ENCODE peak calls at places on chromosomes 6 and 20, in five cellular contexts. One of them, this sample, is unnamed.

GRCh38 chr6:109628158-109629000 is 62.6 kb downstream of the AK9 start:
- DNase-seq in HepG2: no peak
- DNase-seq in HCT116: no peak
- DNase-seq in K562: no peak
- DNase-seq in H1: no peak
- DNase-seq in this sample: no peak

GRCh38 chr6:112881027-112881426 is 533.9 kb downstream of the RFPL4B start:
- DNase-seq in HepG2: no peak
- DNase-seq in HCT116: no peak
- DNase-seq in K562: peak; percentile 17
- DNase-seq in H1: no peak
- DNase-seq in this sample: no peak

GRCh38 chr6:147759088-147759487 is 250.6 kb downstream of the SAMD5 start:
- DNase-seq in HepG2: no peak
- DNase-seq in HCT116: no peak
- DNase-seq in K562: no peak
- DNase-seq in H1: no peak
- DNase-seq in this sample: no peak

GRCh38 chr20:63767886-63768285 is 28.3 kb downstream of the SLC2A4RG start:
- DNase-seq in HepG2: no peak
- DNase-seq in HCT116: no peak
- DNase-seq in K562: no peak
- DNase-seq in H1: no peak
- DNase-seq in this sample: no peak

GRCh38 chr6:14026831-14027539 is 90.6 kb upstream of the CD83 start:
- DNase-seq in HepG2: no peak
- DNase-seq in HCT116: no peak
- DNase-seq in K562: no peak
- DNase-seq in H1: no peak
- DNase-seq in this sample: no peak

GRCh38 chr6:27441001-27441400 is 31.9 kb downstream of the ZNF184 start:
- DNase-seq in HepG2: no peak
- DNase-seq in HCT116: no peak
- DNase-seq in K562: no peak
- DNase-seq in H1: no peak
- DNase-seq in this sample: no peak

GRCh38 chr6:156718647-156719394 is 58.4 kb upstream of the ARID1B start:
- DNase-seq in HepG2: peak; percentile 26
- DNase-seq in HCT116: peak; percentile 69
- DNase-seq in K562: peak; percentile 68
- DNase-seq in H1: no peak
- DNase-seq in this sample: peak; percentile 48

GRCh38 chr6:129440691-129441090 is 269.3 kb downstream of the ARHGAP18 start:
- DNase-seq in HepG2: no peak
- DNase-seq in HCT116: no peak
- DNase-seq in K562: no peak
- DNase-seq in H1: no peak
- DNase-seq in this sample: peak; percentile 2

GRCh38 chr6:19664878-19665715 is 172.1 kb upstream of the ID4 start:
- DNase-seq in HepG2: no peak
- DNase-seq in HCT116: no peak
- DNase-seq in K562: no peak
- DNase-seq in H1: no peak
- DNase-seq in this sample: no peak

GRCh38 chr6:121896363-121896762 is 460.9 kb downstream of the GJA1 start:
- DNase-seq in HepG2: no peak
- DNase-seq in HCT116: no peak
- DNase-seq in K562: no peak
- DNase-seq in H1: no peak
- DNase-seq in this sample: no peak

GRCh38 chr6:50549460-50549859 is 163.9 kb upstream of the TFAP2D start:
- DNase-seq in HepG2: no peak
- DNase-seq in HCT116: no peak
- DNase-seq in K562: no peak
- DNase-seq in H1: no peak
- DNase-seq in this sample: no peak

GRCh38 chr6:4567141-4567540 is 209.1 kb upstream of the CDYL start:
- DNase-seq in HepG2: no peak
- DNase-seq in HCT116: no peak
- DNase-seq in K562: no peak
- DNase-seq in H1: no peak
- DNase-seq in this sample: no peak
- TF ChIP-seq JUND in HepG2: no peak
- TF ChIP-seq JUND in HCT116: no peak
- TF ChIP-seq JUND in K562: no peak
- TF ChIP-seq JUND in H1: no peak
- TF ChIP-seq JUND in this sample: no peak

GRCh38 chr6:150527100-150527499 is 72.6 kb upstream of the PLEKHG1 start:
- DNase-seq in HepG2: no peak
- DNase-seq in HCT116: no peak
- DNase-seq in K562: no peak
- DNase-seq in H1: no peak
- DNase-seq in this sample: no peak

GRCh38 chr6:150531957-150532356 is 67.7 kb upstream of the PLEKHG1 start:
- DNase-seq in HepG2: no peak
- DNase-seq in HCT116: no peak
- DNase-seq in K562: no peak
- DNase-seq in H1: no peak
- DNase-seq in this sample: no peak

GRCh38 chr6:150534514-150534913 is 65.2 kb upstream of the PLEKHG1 start:
- DNase-seq in HepG2: no peak
- DNase-seq in HCT116: no peak
- DNase-seq in K562: no peak
- DNase-seq in H1: no peak
- DNase-seq in this sample: no peak

GRCh38 chr6:150528648-150529285 is 70.9 kb upstream of the PLEKHG1 start:
- DNase-seq in HepG2: no peak
- DNase-seq in HCT116: no peak
- DNase-seq in K562: no peak
- DNase-seq in H1: peak; percentile 60
- DNase-seq in this sample: no peak
- TF ChIP-seq JUND in HepG2: no peak
- TF ChIP-seq JUND in HCT116: no peak
- TF ChIP-seq JUND in K562: no peak
- TF ChIP-seq JUND in H1: no peak
- TF ChIP-seq JUND in this sample: no peak

GRCh38 chr20:36542516-36543186 is 1.3 kb downstream of the MYL9 start:
- DNase-seq in HepG2: no peak
- DNase-seq in HCT116: no peak
- DNase-seq in K562: no peak
- DNase-seq in H1: no peak
- DNase-seq in this sample: no peak

GRCh38 chr20:36543187-36544133 is 2.1 kb downstream of the MYL9 start:
- DNase-seq in HepG2: no peak
- DNase-seq in HCT116: no peak
- DNase-seq in K562: no peak
- DNase-seq in H1: no peak
- DNase-seq in this sample: no peak

GRCh38 chr20:36541227-36542018 is at the start of gene MYL9:
- DNase-seq in HepG2: no peak
- DNase-seq in HCT116: no peak
- DNase-seq in K562: peak; percentile 94
- DNase-seq in H1: no peak
- DNase-seq in this sample: peak; percentile 88

GRCh38 chr20:36540551-36541211 is 638 bp upstream of the MYL9 start:
- DNase-seq in HepG2: no peak
- DNase-seq in HCT116: no peak
- DNase-seq in K562: no peak
- DNase-seq in H1: no peak
- DNase-seq in this sample: no peak

DNA sequence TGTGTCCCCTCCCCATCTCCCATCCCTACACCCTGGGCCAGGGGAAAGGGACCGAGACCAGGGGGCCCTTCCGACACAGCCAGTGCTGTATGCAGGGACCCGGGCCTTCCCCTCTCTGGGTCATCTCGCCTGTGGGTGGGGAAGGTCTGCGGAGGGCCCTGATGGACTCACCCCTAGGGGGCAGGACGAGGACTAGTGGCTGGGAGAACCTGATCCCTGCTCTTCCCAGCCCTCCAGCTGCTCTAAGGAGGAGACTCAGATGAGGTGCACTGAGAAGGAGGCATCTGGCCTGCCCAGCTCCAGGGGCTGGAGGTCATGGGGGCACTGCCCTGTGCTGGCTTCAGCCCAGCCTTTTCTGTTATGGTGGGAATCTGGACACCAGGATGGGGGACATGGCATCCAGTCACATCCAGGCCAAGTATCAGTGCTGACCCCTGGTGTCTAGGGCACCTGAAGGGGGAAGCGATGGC is 735 bp downstream of the MYL9 start:
- DNase-seq in HepG2: peak; percentile 46
- DNase-seq in HCT116: peak; percentile 33
- DNase-seq in K562: peak; percentile 76
- DNase-seq in H1: no peak
- DNase-seq in this sample: peak; percentile 71
- TF ChIP-seq JUND in HepG2: no peak
- TF ChIP-seq JUND in HCT116: no peak
- TF ChIP-seq JUND in K562: no peak
- TF ChIP-seq JUND in H1: no peak
- TF ChIP-seq JUND in this sample: no peak

GRCh38 chr6:153424719-153425400 is 293.8 kb upstream of the RGS17 start:
- DNase-seq in HepG2: no peak
- DNase-seq in HCT116: no peak
- DNase-seq in K562: no peak
- DNase-seq in H1: no peak
- DNase-seq in this sample: peak; percentile 7
- TF ChIP-seq JUND in HepG2: no peak
- TF ChIP-seq JUND in HCT116: no peak
- TF ChIP-seq JUND in K562: no peak
- TF ChIP-seq JUND in H1: no peak
- TF ChIP-seq JUND in this sample: no peak

DNA sequence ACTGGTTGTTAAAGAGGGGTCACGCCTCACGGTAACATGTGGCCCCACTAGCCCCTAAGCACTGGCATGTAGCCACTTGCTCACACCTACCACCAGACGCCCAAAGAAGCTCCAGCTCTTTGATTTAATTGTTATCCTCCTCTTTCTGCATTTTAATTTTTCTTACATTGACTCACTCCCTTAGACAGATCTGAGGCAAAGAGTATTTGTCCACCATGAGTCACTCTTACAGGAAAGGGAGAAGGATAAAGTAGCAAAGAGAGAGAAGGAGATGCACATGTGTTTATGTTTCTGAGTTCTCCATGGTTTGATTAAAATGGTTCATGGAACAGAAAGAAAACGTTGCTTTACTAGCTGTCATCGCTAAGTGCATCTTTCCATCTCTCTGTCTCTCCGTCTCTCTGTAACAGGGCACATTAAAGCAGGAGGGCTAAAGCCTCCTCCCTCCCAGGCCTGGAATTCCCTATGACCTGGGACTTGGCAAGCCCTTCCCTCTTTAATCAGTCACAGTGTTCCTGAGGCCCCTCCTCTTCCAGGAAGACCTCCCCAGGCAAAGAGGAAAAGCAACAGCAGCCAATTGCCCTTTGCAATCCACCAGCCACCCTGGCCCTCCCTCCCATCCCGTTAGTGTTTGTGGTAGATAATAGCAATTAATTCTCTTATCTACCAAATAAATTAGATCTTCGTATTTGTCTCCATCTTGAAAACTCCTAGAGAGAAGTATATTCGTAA is 112.8 kb upstream of the TSHZ2 start:
- DNase-seq in HepG2: no peak
- DNase-seq in HCT116: no peak
- DNase-seq in K562: no peak
- DNase-seq in H1: no peak
- DNase-seq in this sample: no peak
- TF ChIP-seq JUND in HepG2: no peak
- TF ChIP-seq JUND in HCT116: no peak
- TF ChIP-seq JUND in K562: no peak
- TF ChIP-seq JUND in H1: no peak
- TF ChIP-seq JUND in this sample: no peak

GRCh38 chr6:45127185-45127584 is 200.9 kb upstream of the RUNX2 start:
- DNase-seq in HepG2: no peak
- DNase-seq in HCT116: no peak
- DNase-seq in K562: no peak
- DNase-seq in H1: no peak
- DNase-seq in this sample: no peak

GRCh38 chr6:45129051-45129450 is 199.1 kb upstream of the RUNX2 start:
- DNase-seq in HepG2: no peak
- DNase-seq in HCT116: no peak
- DNase-seq in K562: no peak
- DNase-seq in H1: no peak
- DNase-seq in this sample: no peak

GRCh38 chr6:45132683-45133294 is 195.3 kb upstream of the RUNX2 start:
- DNase-seq in HepG2: peak; percentile 55
- DNase-seq in HCT116: no peak
- DNase-seq in K562: no peak
- DNase-seq in H1: no peak
- DNase-seq in this sample: no peak

GRCh38 chr6:45136495-45136894 is 191.6 kb upstream of the RUNX2 start:
- DNase-seq in HepG2: no peak
- DNase-seq in HCT116: no peak
- DNase-seq in K562: no peak
- DNase-seq in H1: no peak
- DNase-seq in this sample: no peak

DNA sequence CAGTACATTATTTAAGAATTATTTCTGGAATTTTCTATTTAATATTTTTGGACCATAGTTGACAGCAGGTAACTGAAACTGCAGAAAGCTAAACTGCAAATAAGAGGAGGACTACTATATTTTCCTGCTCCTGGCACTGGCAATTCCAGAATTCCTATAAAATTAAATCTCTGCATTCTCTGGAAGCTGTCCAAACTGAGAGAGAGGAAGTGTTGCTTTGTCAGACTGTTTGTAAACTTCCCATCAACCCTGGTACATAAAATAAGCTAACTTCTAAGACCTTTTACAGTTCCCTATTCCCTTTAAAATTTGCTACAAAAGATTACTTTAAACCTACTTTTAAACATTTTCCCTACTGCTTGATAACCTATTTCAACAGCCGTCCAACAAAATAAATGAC is 196.1 kb upstream of the RUNX2 start:
- DNase-seq in HepG2: no peak
- DNase-seq in HCT116: no peak
- DNase-seq in K562: no peak
- DNase-seq in H1: no peak
- DNase-seq in this sample: no peak
- TF ChIP-seq JUND in HepG2: no peak
- TF ChIP-seq JUND in HCT116: no peak
- TF ChIP-seq JUND in K562: no peak
- TF ChIP-seq JUND in H1: no peak
- TF ChIP-seq JUND in this sample: no peak

This sample was measured in T47D.